ENCODE peak calls at places on chromosome 15, in nine cellular contexts. O is mesendoderm; V is anterior cingulate cortex; L is RPMI7951; H is NCI-H1417; N is activated CD4-positive, alpha-beta T cell treated with anti-CD3 and anti-CD28 coated beads, Interleukin-2, amount 50 U/mL, for 4 hours; R is cardiac muscle cell; C is activated gamma-delta T cell; P is amniotic stem cell. Z is an unnamed sample.

GRCh38 chr15:90936823-90937222 is 1.7 kb downstream of the UNC45A start:
- DNase-seq in O (no peak), V (no peak), L (no peak), H (no peak), N (no peak), R (no peak), C (no peak), P (no peak), Z (no peak)

GRCh38 chr15:35533130-35534110 is 12.5 kb downstream of the DPH6 start:
- DNase-seq in O (no peak), V (no peak), L (peak; percentile 79), H (no peak), N (no peak), R (no peak), C (no peak), P (peak; percentile 23), Z (no peak)

GRCh38 chr15:69562097-69562496 is 109.5 kb downstream of the RPLP1 start:
- DNase-seq in O (no peak), V (no peak), L (no peak), H (no peak), N (no peak), R (no peak), C (no peak), P (no peak), Z (no peak)

GRCh38 chr15:45429974-45430792 is 51.8 kb upstream of the GATM start:
- DNase-seq in O (peak; percentile 56), V (peak; percentile 13), L (peak; percentile 43), H (no peak), N (peak; percentile 78), R (peak; percentile 66), C (peak; percentile 74), P (no peak), Z (peak; percentile 75)

GRCh38 chr15:32849769-32850668 is 132.2 kb downstream of the GREM1 start:
- DNase-seq in O (no peak), V (no peak), L (peak; percentile 96), H (no peak), N (no peak), R (peak; percentile 93), C (no peak), P (peak; percentile 45), Z (no peak)

GRCh38 chr15:67776600-67776999 is 48.7 kb upstream of the SKOR1 start:
- DNase-seq in O (no peak), V (no peak), L (peak; percentile 8), H (no peak), N (no peak), R (no peak), C (no peak), P (no peak), Z (no peak)

GRCh38 chr15:101441706-101442105 is 47.8 kb downstream of the PCSK6 start:
- DNase-seq in O (no peak), V (no peak), L (no peak), H (no peak), N (no peak), R (no peak), C (no peak), P (no peak), Z (no peak)

GRCh38 chr15:69626095-69627066 is 173.8 kb downstream of the RPLP1 start:
- DNase-seq in O (no peak), V (no peak), L (no peak), H (peak; percentile 32), N (no peak), R (no peak), C (no peak), P (no peak), Z (no peak)

GRCh38 chr15:96339662-96340347 is 9.3 kb downstream of the NR2F2 start:
- DNase-seq in O (no peak), V (no peak), L (no peak), H (no peak), N (no peak), R (peak; percentile 42), C (no peak), P (no peak), Z (no peak)

GRCh38 chr15:54017911-54018310 is 39.7 kb downstream of the UNC13C start:
- DNase-seq in O (no peak), V (no peak), L (no peak), H (no peak), N (no peak), R (no peak), C (no peak), P (no peak), Z (no peak)

GRCh38 chr15:68415501-68416157 is 16.3 kb downstream of the ITGA11 start:
- DNase-seq in O (no peak), V (no peak), L (no peak), H (no peak), N (no peak), R (no peak), C (no peak), P (no peak), Z (no peak)